ENCODE peak calls at places on chromosomes 3 and 15, in ten cellular contexts. One of them, this sample, is unnamed.

GRCh38 chr15:39205506-39206371 is 375.1 kb upstream of the THBS1 start:
- DNase-seq in GM23248: no peak
- DNase-seq in body of pancreas: no peak
- DNase-seq in sciatic nerve: no peak
- DNase-seq in tibial nerve: no peak
- DNase-seq in ovary: no peak
- DNase-seq in HCEC 1CT: no peak
- DNase-seq in endodermal cell: no peak
- DNase-seq in AG04450: no peak
- DNase-seq in EH: peak
- DNase-seq in this sample: no peak

GRCh38 chr15:55562601-55563000 is 25.5 kb downstream of the PYGO1 start:
- DNase-seq in GM23248: no peak
- DNase-seq in body of pancreas: no peak
- DNase-seq in sciatic nerve: no peak
- DNase-seq in tibial nerve: no peak
- DNase-seq in ovary: no peak
- DNase-seq in HCEC 1CT: no peak
- DNase-seq in endodermal cell: no peak
- DNase-seq in AG04450: no peak
- DNase-seq in EH: no peak
- DNase-seq in this sample: no peak

GRCh38 chr3:177944228-177944661 is 592.0 kb upstream of the KCNMB2 start:
- DNase-seq in GM23248: no peak
- DNase-seq in body of pancreas: peak
- DNase-seq in sciatic nerve: no peak
- DNase-seq in tibial nerve: no peak
- DNase-seq in ovary: no peak
- DNase-seq in HCEC 1CT: no peak
- DNase-seq in endodermal cell: no peak
- DNase-seq in AG04450: no peak
- DNase-seq in EH: peak
- DNase-seq in this sample: peak

GRCh38 chr3:189944285-189945145 is 176.2 kb downstream of the P3H2 start:
- DNase-seq in GM23248: no peak
- DNase-seq in body of pancreas: no peak
- DNase-seq in sciatic nerve: no peak
- DNase-seq in tibial nerve: no peak
- DNase-seq in ovary: no peak
- DNase-seq in HCEC 1CT: no peak
- DNase-seq in endodermal cell: no peak
- DNase-seq in AG04450: no peak
- DNase-seq in EH: no peak
- DNase-seq in this sample: no peak

GRCh38 chr3:67196677-67197076 is 198.6 kb downstream of the KBTBD8 start:
- DNase-seq in GM23248: no peak
- DNase-seq in body of pancreas: no peak
- DNase-seq in sciatic nerve: no peak
- DNase-seq in tibial nerve: no peak
- DNase-seq in ovary: no peak
- DNase-seq in HCEC 1CT: no peak
- DNase-seq in endodermal cell: no peak
- DNase-seq in AG04450: no peak
- DNase-seq in EH: no peak
- DNase-seq in this sample: no peak

GRCh38 chr3:25901796-25902195 is 111.9 kb downstream of the OXSM start:
- DNase-seq in GM23248: no peak
- DNase-seq in body of pancreas: no peak
- DNase-seq in sciatic nerve: no peak
- DNase-seq in tibial nerve: no peak
- DNase-seq in ovary: no peak
- DNase-seq in HCEC 1CT: no peak
- DNase-seq in endodermal cell: no peak
- DNase-seq in AG04450: no peak
- DNase-seq in EH: no peak
- DNase-seq in this sample: no peak

GRCh38 chr3:194365526-194365925 is 4.0 kb downstream of the LRRC15 start:
- DNase-seq in GM23248: no peak
- DNase-seq in body of pancreas: no peak
- DNase-seq in sciatic nerve: no peak
- DNase-seq in tibial nerve: no peak
- DNase-seq in ovary: no peak
- DNase-seq in HCEC 1CT: no peak
- DNase-seq in endodermal cell: no peak
- DNase-seq in AG04450: no peak
- DNase-seq in EH: no peak
- DNase-seq in this sample: no peak

GRCh38 chr3:116569611-116570010 is 124.3 kb upstream of the LSAMP start:
- DNase-seq in GM23248: no peak
- DNase-seq in body of pancreas: no peak
- DNase-seq in sciatic nerve: no peak
- DNase-seq in tibial nerve: no peak
- DNase-seq in ovary: no peak
- DNase-seq in HCEC 1CT: no peak
- DNase-seq in endodermal cell: no peak
- DNase-seq in AG04450: no peak
- DNase-seq in EH: no peak
- DNase-seq in this sample: peak

GRCh38 chr3:177977381-177978158 is 558.7 kb upstream of the KCNMB2 start:
- DNase-seq in GM23248: peak
- DNase-seq in body of pancreas: no peak
- DNase-seq in sciatic nerve: no peak
- DNase-seq in tibial nerve: no peak
- DNase-seq in ovary: no peak
- DNase-seq in HCEC 1CT: peak
- DNase-seq in endodermal cell: no peak
- DNase-seq in AG04450: peak
- DNase-seq in EH: peak
- DNase-seq in this sample: peak

GRCh38 chr3:123157598-123158287 is 44.0 kb upstream of the SEC22A start:
- DNase-seq in GM23248: no peak
- DNase-seq in body of pancreas: peak
- DNase-seq in sciatic nerve: no peak
- DNase-seq in tibial nerve: no peak
- DNase-seq in ovary: no peak
- DNase-seq in HCEC 1CT: no peak
- DNase-seq in endodermal cell: peak
- DNase-seq in AG04450: no peak
- DNase-seq in EH: no peak
- DNase-seq in this sample: no peak

This sample was measured in IMR-90.